ENCODE peak calls at places on chromosomes 1 and 21, in seven cellular contexts. G is G401; W is DMS79 treated with DMSO at 0.1 percent for 48 hours; F is stimulated activated effector memory CD8-positive, alpha-beta T cell treated with anti-CD3 and anti-CD28 coated beads, Interleukin-12 subunit alpha, Interleukin-12 subunit beta, amount 100 ng/mL, for 72 hours; P is MCF 10A; L is activated B cell treated with CpG ODN at 0.5 μM for 24 hours; Y is NCI-H1105. V is an unnamed sample.

GRCh38 chr1:208850441-208850840 is 606.3 kb upstream of the PLXNA2 start:
- DNase-seq in G (no peak), W (peak), F (no peak), P (no peak), L (no peak), Y (no peak), V (no peak)

GRCh38 chr1:239386453-239387303 is at the start of gene CHRM3:
- DNase-seq in G (no peak), W (no peak), F (no peak), P (peak), L (no peak), Y (peak), V (no peak)

GRCh38 chr1:156502749-156503671 is 2.4 kb upstream of the MEF2D start:
- DNase-seq in G (peak), W (no peak), F (no peak), P (peak), L (no peak), Y (no peak), V (peak)

GRCh38 chr1:230127105-230128054 is 60.3 kb downstream of the GALNT2 start:
- DNase-seq in G (no peak), W (no peak), F (no peak), P (no peak), L (no peak), Y (no peak), V (no peak)

GRCh38 chr1:34060901-34061415 is 104.1 kb downstream of the CSMD2 start:
- DNase-seq in G (no peak), W (no peak), F (no peak), P (no peak), L (no peak), Y (no peak), V (no peak)

GRCh38 chr1:95097426-95097825 is 19.7 kb upstream of the TLCD4 start:
- DNase-seq in G (no peak), W (no peak), F (no peak), P (no peak), L (no peak), Y (no peak), V (no peak)

GRCh38 chr1:101741910-101742309 is 254.8 kb downstream of the OLFM3 start:
- DNase-seq in G (no peak), W (no peak), F (no peak), P (peak), L (no peak), Y (no peak), V (no peak)

GRCh38 chr1:20964540-20965484 is 177.7 kb upstream of the HP1BP3 start:
- DNase-seq in G (no peak), W (peak), F (no peak), P (no peak), L (no peak), Y (no peak), V (no peak)

GRCh38 chr1:155964193-155964592 is 14.2 kb downstream of the ARHGEF2 start:
- DNase-seq in G (no peak), W (no peak), F (no peak), P (no peak), L (no peak), Y (no peak), V (no peak)

GRCh38 chr1:174569240-174569639 is 121.5 kb downstream of the GPR52 start:
- DNase-seq in G (no peak), W (no peak), F (no peak), P (no peak), L (no peak), Y (no peak), V (no peak)

GRCh38 chr1:187027259-187027658 is 198.5 kb downstream of the PLA2G4A start:
- DNase-seq in G (no peak), W (no peak), F (no peak), P (peak), L (no peak), Y (no peak), V (no peak)

GRCh38 chr1:19955529-19956170 is 23.8 kb downstream of the PLA2G2A start:
- DNase-seq in G (no peak), W (no peak), F (no peak), P (no peak), L (no peak), Y (no peak), V (no peak)

GRCh38 chr21:25801217-25802015 is 66.6 kb downstream of the GABPA start:
- DNase-seq in G (peak), W (no peak), F (peak), P (peak), L (peak), Y (peak), V (peak)

GRCh38 chr1:205375816-205376545 is 19.3 kb upstream of the KLHDC8A start:
- DNase-seq in G (peak), W (no peak), F (no peak), P (peak), L (no peak), Y (no peak), V (no peak)

GRCh38 chr1:100445565-100445964 is 92.4 kb upstream of the GPR88 start:
- DNase-seq in G (no peak), W (no peak), F (no peak), P (no peak), L (no peak), Y (no peak), V (no peak)

GRCh38 chr1:8903410-8903809 is 24.9 kb upstream of the ENO1 start:
- DNase-seq in G (no peak), W (no peak), F (no peak), P (peak), L (no peak), Y (no peak), V (no peak)

GRCh38 chr1:87473203-87473661 is 144.6 kb downstream of the LMO4 start:
- DNase-seq in G (no peak), W (no peak), F (no peak), P (peak), L (no peak), Y (no peak), V (no peak)

GRCh38 chr1:164914208-164914607 is 355.2 kb downstream of the PBX1 start:
- DNase-seq in G (peak), W (no peak), F (no peak), P (peak), L (no peak), Y (no peak), V (no peak)

GRCh38 chr1:204255966-204256365 is 42.2 kb upstream of the GOLT1A start:
- DNase-seq in G (no peak), W (no peak), F (no peak), P (no peak), L (no peak), Y (no peak), V (no peak)

GRCh38 chr1:203796223-203796747 is 862 bp downstream of the ZBED6 start:
- DNase-seq in G (peak), W (no peak), F (peak), P (peak), L (peak), Y (no peak), V (no peak)

GRCh38 chr21:45130324-45130774 is 56.0 kb downstream of the ADARB1 start:
- DNase-seq in G (peak), W (no peak), F (no peak), P (peak), L (no peak), Y (no peak), V (no peak)

GRCh38 chr1:96845464-96845863 is 123.9 kb downstream of the PTBP2 start:
- DNase-seq in G (peak), W (no peak), F (peak), P (peak), L (no peak), Y (no peak), V (no peak)

GRCh38 chr1:228376651-228377631 is 29.7 kb downstream of the TRIM11 start:
- DNase-seq in G (no peak), W (no peak), F (no peak), P (no peak), L (no peak), Y (no peak), V (peak)

GRCh38 chr1:30868833-30869435 is 39.6 kb downstream of the SDC3 start:
- DNase-seq in G (no peak), W (no peak), F (peak), P (no peak), L (no peak), Y (no peak), V (no peak)

GRCh38 chr1:195462646-195463045 is 1145.6 kb downstream of the KCNT2 start:
- DNase-seq in G (no peak), W (no peak), F (no peak), P (peak), L (no peak), Y (no peak), V (no peak)

GRCh38 chr1:7491089-7491817 is 279.8 kb upstream of the VAMP3 start:
- DNase-seq in G (no peak), W (peak), F (no peak), P (no peak), L (no peak), Y (peak), V (no peak)

GRCh38 chr21:35340273-35340672 is 291.2 kb upstream of the RUNX1 start:
- DNase-seq in G (no peak), W (no peak), F (no peak), P (no peak), L (no peak), Y (no peak), V (no peak)

GRCh38 chr1:9406111-9406510 is 113.4 kb downstream of the SPSB1 start:
- DNase-seq in G (no peak), W (peak), F (no peak), P (no peak), L (no peak), Y (no peak), V (no peak)

GRCh38 chr1:91575909-91576519 is 75.4 kb downstream of the CDC7 start:
- DNase-seq in G (no peak), W (no peak), F (no peak), P (no peak), L (no peak), Y (no peak), V (no peak)